ENCODE peak calls at places on chromosomes 5 and 9, in seven cellular contexts. D is brain microvascular endothelial cell, C is NCI-H1105 treated with DMSO at 0.1 percent for 48 hours, M is heart left ventricle, S is PC-3, A is GM12892, J is mammary epithelial cell. O is an unnamed sample.

GRCh38 chr5:96432245-96433065 is 593 bp downstream of the PCSK1 start:
- DNase-seq in M (no peak), S (no peak), D (no peak), A (no peak), J (no peak), C (peak), O (no peak)

GRCh38 chr5:52799358-52799982 is 11.8 kb downstream of the ITGA1 start:
- DNase-seq in M (peak), A (no peak), D (peak), S (peak), C (no peak), J (no peak), O (peak)

GRCh38 chr5:112685386-112685785 is 52.3 kb upstream of the APC start:
- DNase-seq in D (no peak), C (no peak), A (no peak), M (no peak), J (no peak), S (no peak), O (no peak)

GRCh38 chr9:129006328-129007034 is 21.6 kb downstream of the SH3GLB2 start:
- DNase-seq in M (peak), S (peak), J (peak), C (peak), A (peak), D (peak), O (peak)

GRCh38 chr9:73474625-73475024 is 323.0 kb downstream of the ANXA1 start:
- DNase-seq in A (no peak), M (peak), S (no peak), D (no peak), J (no peak), C (no peak), O (no peak)

GRCh38 chr5:141637266-141637692 is 482 bp downstream of the RELL2 start:
- DNase-seq in C (no peak), S (no peak), M (peak), J (no peak), A (no peak), D (no peak), O (no peak)

GRCh38 chr5:154627711-154628678 is 127.2 kb upstream of the LARP1 start:
- DNase-seq in S (no peak), M (no peak), J (peak), C (no peak), D (no peak), A (no peak), O (no peak)

GRCh38 chr5:161846731-161847130 is 1.2 kb upstream of the GABRA1 start:
- DNase-seq in M (no peak), C (no peak), S (peak), J (peak), A (no peak), D (no peak), O (no peak)

GRCh38 chr9:95815153-95815552 is 60.3 kb upstream of the ERCC6L2 start:
- DNase-seq in S (peak), A (no peak), J (no peak), D (peak), C (no peak), M (no peak), O (no peak)

GRCh38 chr5:150734579-150735384 is 24.0 kb downstream of the DCTN4 start:
- DNase-seq in M (peak), D (no peak), S (peak), A (peak), C (no peak), J (no peak), O (peak)

GRCh38 chr9:137224850-137225694 is at the start of gene CYSRT1:
- DNase-seq in A (no peak), J (peak), D (no peak), S (no peak), C (no peak), M (no peak), O (no peak)

GRCh38 chr5:15791859-15792258 is 291.9 kb downstream of the FBXL7 start:
- DNase-seq in S (no peak), C (no peak), J (no peak), M (no peak), A (no peak), D (peak), O (no peak)

GRCh38 chr5:181060231-181060590 is 20.1 kb downstream of the BTNL9 start:
- DNase-seq in A (no peak), C (no peak), J (no peak), M (no peak), S (no peak), D (no peak), O (no peak)

GRCh38 chr5:40364441-40364840 is 315.3 kb upstream of the PTGER4 start:
- DNase-seq in C (no peak), S (no peak), D (no peak), A (no peak), J (no peak), M (no peak), O (no peak)

GRCh38 chr9:88344013-88344412 is 44.2 kb upstream of the SPIN1 start:
- DNase-seq in M (no peak), C (no peak), J (no peak), D (no peak), S (no peak), A (no peak), O (no peak)

GRCh38 chr5:78755822-78756429 is 107.4 kb upstream of the LHFPL2 start:
- DNase-seq in S (peak), J (no peak), A (no peak), D (no peak), C (no peak), M (no peak), O (no peak)

GRCh38 chr9:127081250-127082185 is 40.9 kb downstream of the ANGPTL2 start:
- DNase-seq in J (no peak), S (no peak), C (no peak), D (no peak), M (no peak), A (no peak), O (peak)

GRCh38 chr5:170805666-170806065 is 22.1 kb downstream of the GABRP start:
- DNase-seq in D (no peak), S (no peak), A (no peak), M (no peak), C (no peak), J (no peak), O (no peak)

GRCh38 chr5:59173568-59173967 is 590.7 kb downstream of the RAB3C start:
- DNase-seq in J (no peak), M (no peak), S (no peak), D (no peak), C (no peak), A (no peak), O (no peak)

GRCh38 chr5:132102101-132102701 is 28.6 kb downstream of the CSF2 start:
- DNase-seq in A (no peak), S (peak), J (peak), C (no peak), D (no peak), M (no peak), O (no peak)

GRCh38 chr9:33151007-33151557 is 16.1 kb downstream of the B4GALT1 start:
- DNase-seq in J (peak), A (no peak), D (peak), C (no peak), S (peak), M (peak), O (peak)

GRCh38 chr5:137752873-137753226 is 1.3 kb downstream of the HNRNPA0 start:
- DNase-seq in S (peak), D (no peak), J (peak), C (no peak), M (no peak), A (no peak), O (no peak)

O was measured in sigmoid colon.